ENCODE peak calls at places on chromosomes 6 and 20, in seven cellular contexts. D is IMR-90, V is mesendoderm, W is neuronal stem cell, M is mesenchymal stem cell, F is H9, Q is H1. Z is an unnamed sample.

GRCh38 chr20:47466704-47467459 is 34.8 kb upstream of the NCOA3 start:
- DNase-seq in D (no peak), V (no peak), W (no peak), M (no peak), F (no peak), Q (no peak), Z (peak)

GRCh38 chr20:4869290-4870193 is 131.8 kb downstream of the SLC23A2 start:
- DNase-seq in D (peak), V (no peak), W (no peak), M (peak), F (no peak), Q (no peak), Z (peak)

GRCh38 chr6:70599187-70599586 is 32.5 kb downstream of the SDHAF4 start:
- DNase-seq in D (no peak), V (no peak), W (no peak), M (no peak), F (no peak), Q (no peak), Z (no peak)

GRCh38 chr20:53574819-53575218 is 18.8 kb downstream of the ZNF217 start:
- DNase-seq in D (no peak), V (no peak), W (no peak), M (no peak), F (no peak), Q (no peak), Z (no peak)

GRCh38 chr6:24274441-24275083 is 83.3 kb downstream of the DCDC2 start:
- DNase-seq in D (peak), V (peak), W (no peak), M (peak), F (no peak), Q (no peak), Z (peak)

GRCh38 chr6:32117461-32117860 is 8.3 kb upstream of the TNXB start:
- DNase-seq in D (no peak), V (peak), W (no peak), M (no peak), F (no peak), Q (no peak), Z (no peak)

GRCh38 chr20:25226433-25227316 is 21.2 kb upstream of the PYGB start:
- DNase-seq in D (no peak), V (no peak), W (no peak), M (no peak), F (no peak), Q (no peak), Z (no peak)

GRCh38 chr6:137013738-137014602 is 30.8 kb downstream of the IL20RA start:
- DNase-seq in D (peak), V (peak), W (no peak), M (peak), F (no peak), Q (no peak), Z (peak)

GRCh38 chr20:15862178-15862577 is 711.1 kb downstream of the KIF16B start:
- DNase-seq in D (no peak), V (no peak), W (no peak), M (no peak), F (no peak), Q (no peak), Z (no peak)

GRCh38 chr20:45971425-45971674 is 653 bp downstream of the ZNF335 start:
- DNase-seq in D (no peak), V (no peak), W (no peak), M (no peak), F (no peak), Q (no peak), Z (no peak)

GRCh38 chr20:47258745-47259695 is 97.5 kb downstream of the ZMYND8 start:
- DNase-seq in D (peak), V (no peak), W (no peak), M (no peak), F (no peak), Q (no peak), Z (no peak)

DNA sequence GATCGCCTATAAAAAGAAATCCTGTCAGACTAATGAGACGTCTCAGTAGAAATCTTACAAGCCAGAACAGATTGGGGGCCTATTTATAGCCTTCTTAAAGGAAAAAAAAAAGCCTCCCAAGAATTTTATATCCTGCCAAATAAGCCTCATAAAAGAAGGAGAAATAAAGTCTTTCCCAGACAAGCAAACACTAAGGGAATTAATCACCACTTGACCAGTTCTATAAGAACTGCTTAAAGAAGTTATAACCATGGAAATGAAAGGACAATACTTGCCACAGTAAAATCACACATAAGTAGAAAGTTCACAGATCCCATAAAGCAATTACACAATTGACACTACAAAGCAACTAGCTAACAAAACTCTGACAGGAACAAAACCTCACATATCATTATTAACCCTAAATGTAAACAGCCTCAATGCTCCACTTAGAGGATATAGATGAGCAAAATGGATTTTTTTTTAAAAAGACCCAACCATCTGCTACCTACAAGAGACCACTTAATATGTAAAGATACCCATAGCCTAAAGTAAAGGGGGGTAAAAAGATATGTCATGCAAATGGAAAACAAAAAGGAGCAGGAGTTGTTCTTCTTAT is 13.4 kb downstream of the SLC22A16 start:
- DNase-seq in D (no peak), V (no peak), W (peak), M (no peak), F (no peak), Q (no peak), Z (no peak)
- H2BK5ac ChIP-seq in D (no peak), V (no peak), W (no peak), M (no peak), F (no peak), Q (no peak), Z (no peak)

DNA sequence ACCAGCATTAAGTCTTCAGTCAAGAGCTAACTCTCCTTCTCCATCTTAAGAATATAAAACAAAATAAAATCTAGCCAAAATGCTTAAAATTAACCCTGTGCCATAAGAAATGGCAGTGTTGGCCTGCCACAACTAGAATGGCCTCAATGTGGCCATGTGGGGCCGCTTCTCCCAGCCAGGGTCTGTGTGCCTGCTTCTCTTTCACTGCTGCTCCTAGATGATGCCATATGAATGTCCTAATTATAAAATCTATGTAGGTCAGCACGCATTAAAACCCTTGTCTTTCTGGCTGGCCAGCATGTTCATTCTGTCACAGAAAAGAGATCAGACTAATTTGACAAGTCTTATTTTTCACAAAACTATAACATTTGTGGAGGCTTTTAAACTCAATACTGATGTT is 102.6 kb downstream of the C6orf118 start:
- DNase-seq in D (no peak), V (no peak), W (no peak), M (no peak), F (no peak), Q (no peak), Z (no peak)
- H2BK5ac ChIP-seq in D (no peak), V (no peak), W (no peak), M (no peak), F (no peak), Q (no peak), Z (no peak)

DNA sequence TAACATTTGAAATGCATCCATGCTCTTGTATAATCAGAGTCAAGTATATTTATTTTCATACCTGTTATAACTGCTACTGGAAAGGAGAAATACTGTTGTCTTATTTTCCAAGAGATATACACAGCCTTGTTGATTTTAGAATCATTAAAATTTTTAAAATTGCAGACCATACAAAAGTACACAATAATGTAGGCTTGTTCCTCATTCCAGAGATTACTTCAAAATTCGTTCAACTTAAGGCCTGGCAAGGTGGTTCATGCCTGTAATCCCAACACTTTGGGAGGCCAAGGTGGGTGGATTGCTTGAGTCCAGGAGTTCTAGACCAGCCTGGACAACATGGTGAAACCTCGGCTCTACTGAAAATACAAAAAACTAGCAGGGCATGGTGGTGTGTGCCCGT is 6.1 kb downstream of the RNF114 start:
- DNase-seq in D (no peak), V (no peak), W (no peak), M (no peak), F (no peak), Q (no peak), Z (peak)
- H2BK5ac ChIP-seq in D (peak), V (no peak), W (no peak), M (no peak), F (no peak), Q (no peak), Z (no peak)

GRCh38 chr6:7264686-7265384 is 48.2 kb downstream of the SSR1 start:
- DNase-seq in D (no peak), V (no peak), W (no peak), M (no peak), F (no peak), Q (no peak), Z (no peak)

GRCh38 chr6:7268362-7269310 is 44.4 kb downstream of the SSR1 start:
- DNase-seq in D (no peak), V (no peak), W (no peak), M (no peak), F (no peak), Q (peak), Z (no peak)

GRCh38 chr6:7269816-7270215 is 43.2 kb downstream of the SSR1 start:
- DNase-seq in D (no peak), V (no peak), W (no peak), M (no peak), F (no peak), Q (peak), Z (no peak)

GRCh38 chr6:7267521-7268091 is 45.4 kb downstream of the SSR1 start:
- DNase-seq in D (peak), V (no peak), W (no peak), M (peak), F (no peak), Q (no peak), Z (no peak)

GRCh38 chr6:7267071-7267470 is 45.9 kb downstream of the SSR1 start:
- DNase-seq in D (no peak), V (no peak), W (no peak), M (no peak), F (no peak), Q (peak), Z (no peak)
- H2BK5ac ChIP-seq in D (no peak), V (no peak), W (no peak), M (no peak), F (no peak), Q (no peak), Z (no peak)

GRCh38 chr6:168167431-168168315 is 88.7 kb upstream of the FRMD1 start:
- DNase-seq in D (no peak), V (no peak), W (no peak), M (no peak), F (peak), Q (peak), Z (no peak)

GRCh38 chr6:168165373-168165772 is 86.4 kb upstream of the FRMD1 start:
- DNase-seq in D (no peak), V (no peak), W (no peak), M (no peak), F (no peak), Q (no peak), Z (no peak)

GRCh38 chr6:168165891-168166290 is 86.9 kb upstream of the FRMD1 start:
- DNase-seq in D (no peak), V (no peak), W (no peak), M (no peak), F (no peak), Q (no peak), Z (no peak)

GRCh38 chr6:168164462-168165061 is 85.5 kb upstream of the FRMD1 start:
- DNase-seq in D (no peak), V (no peak), W (no peak), M (no peak), F (no peak), Q (peak), Z (no peak)

DNA sequence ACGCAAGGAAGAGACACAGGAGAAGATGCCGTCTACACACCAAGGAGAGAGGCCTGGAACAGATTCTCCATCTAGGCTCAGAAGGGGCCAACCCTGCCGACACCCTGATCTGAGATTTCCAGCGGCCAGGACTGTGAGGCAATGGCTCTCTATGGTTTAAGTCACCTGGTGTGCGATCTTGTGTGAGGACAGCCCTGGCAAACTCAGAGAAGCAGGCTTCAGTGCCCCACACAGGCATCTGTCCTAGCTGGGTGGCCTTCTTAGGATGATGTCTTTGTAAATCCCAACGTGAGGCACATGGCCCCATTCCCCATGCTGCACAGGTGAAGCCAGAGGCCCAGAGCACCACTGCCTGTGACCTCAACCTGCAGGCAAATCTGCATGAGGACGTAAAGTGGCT is 87.6 kb upstream of the FRMD1 start:
- DNase-seq in D (no peak), V (no peak), W (no peak), M (no peak), F (peak), Q (peak), Z (no peak)
- H2BK5ac ChIP-seq in D (no peak), V (no peak), W (no peak), M (no peak), F (no peak), Q (no peak), Z (no peak)

DNA sequence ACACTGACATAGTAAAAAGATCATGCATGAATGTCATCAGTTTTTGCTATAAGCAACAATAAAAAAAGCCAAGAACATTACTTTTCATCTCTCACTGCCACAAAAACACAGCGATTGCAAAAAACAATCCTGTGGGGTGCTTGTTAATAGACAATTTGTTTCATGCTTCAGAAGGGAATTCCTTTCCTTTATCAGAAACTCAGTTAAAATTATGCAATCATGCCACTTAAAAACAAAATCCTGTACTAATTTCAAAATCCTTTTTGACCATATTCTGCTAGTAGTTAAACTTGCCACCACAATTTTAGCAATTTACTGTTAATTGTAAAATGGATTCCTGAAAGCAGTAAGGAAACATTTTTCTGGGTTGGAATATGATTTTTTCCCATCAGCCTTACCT is 696.4 kb upstream of the MARCKS start:
- DNase-seq in D (no peak), V (no peak), W (no peak), M (no peak), F (no peak), Q (no peak), Z (no peak)
- H2BK5ac ChIP-seq in D (no peak), V (no peak), W (no peak), M (no peak), F (no peak), Q (no peak), Z (no peak)

GRCh38 chr20:63627700-63628245 is 872 bp upstream of the GMEB2 start:
- DNase-seq in D (no peak), V (no peak), W (no peak), M (no peak), F (no peak), Q (no peak), Z (no peak)

GRCh38 chr20:63625771-63626423 is 1.0 kb downstream of the GMEB2 start:
- DNase-seq in D (peak), V (peak), W (no peak), M (peak), F (no peak), Q (no peak), Z (peak)

GRCh38 chr20:63628246-63628975 is 1.5 kb upstream of the GMEB2 start:
- DNase-seq in D (peak), V (no peak), W (no peak), M (no peak), F (no peak), Q (no peak), Z (peak)

GRCh38 chr20:63626424-63627128 is at the start of gene GMEB2:
- DNase-seq in D (no peak), V (no peak), W (no peak), M (no peak), F (peak), Q (peak), Z (peak)

DNA sequence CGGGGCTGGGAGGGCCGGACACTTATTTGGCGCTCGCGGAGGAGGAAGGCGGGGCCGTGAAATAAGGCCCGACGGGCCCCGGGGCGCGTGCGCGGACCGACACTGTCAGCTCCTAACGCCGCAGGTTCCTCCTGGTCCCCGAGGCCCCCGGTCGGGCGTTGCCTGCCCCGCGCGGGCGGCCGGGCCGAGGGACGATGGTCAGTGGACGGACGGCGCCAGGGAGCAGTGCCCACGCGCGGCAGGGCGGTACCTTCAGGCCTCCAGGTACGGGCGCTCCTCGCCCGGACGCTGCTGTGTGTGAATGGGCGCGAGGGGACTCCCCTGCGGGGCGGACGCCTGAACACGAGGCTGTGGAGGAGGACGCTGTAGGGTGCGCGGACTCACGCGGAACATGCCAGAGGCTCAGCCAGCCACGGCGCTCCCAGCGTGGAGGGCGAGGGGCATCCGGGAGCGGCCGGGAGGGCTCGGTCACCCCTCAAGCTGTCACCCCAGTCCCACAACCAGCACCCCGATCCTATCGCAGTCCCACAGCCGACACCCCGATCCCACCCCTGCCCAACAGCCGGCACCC is 313 bp upstream of the GMEB2 start:
- DNase-seq in D (peak), V (peak), W (peak), M (peak), F (peak), Q (peak), Z (peak)
- H2BK5ac ChIP-seq in D (peak), V (no peak), W (peak), M (no peak), F (peak), Q (peak), Z (peak)

GRCh38 chr6:88914180-88914579 is 49.2 kb downstream of the RNGTT start:
- DNase-seq in D (no peak), V (no peak), W (no peak), M (no peak), F (no peak), Q (no peak), Z (no peak)
- H2BK5ac ChIP-seq in D (no peak), V (no peak), W (no peak), M (no peak), F (no peak), Q (no peak), Z (no peak)

DNA sequence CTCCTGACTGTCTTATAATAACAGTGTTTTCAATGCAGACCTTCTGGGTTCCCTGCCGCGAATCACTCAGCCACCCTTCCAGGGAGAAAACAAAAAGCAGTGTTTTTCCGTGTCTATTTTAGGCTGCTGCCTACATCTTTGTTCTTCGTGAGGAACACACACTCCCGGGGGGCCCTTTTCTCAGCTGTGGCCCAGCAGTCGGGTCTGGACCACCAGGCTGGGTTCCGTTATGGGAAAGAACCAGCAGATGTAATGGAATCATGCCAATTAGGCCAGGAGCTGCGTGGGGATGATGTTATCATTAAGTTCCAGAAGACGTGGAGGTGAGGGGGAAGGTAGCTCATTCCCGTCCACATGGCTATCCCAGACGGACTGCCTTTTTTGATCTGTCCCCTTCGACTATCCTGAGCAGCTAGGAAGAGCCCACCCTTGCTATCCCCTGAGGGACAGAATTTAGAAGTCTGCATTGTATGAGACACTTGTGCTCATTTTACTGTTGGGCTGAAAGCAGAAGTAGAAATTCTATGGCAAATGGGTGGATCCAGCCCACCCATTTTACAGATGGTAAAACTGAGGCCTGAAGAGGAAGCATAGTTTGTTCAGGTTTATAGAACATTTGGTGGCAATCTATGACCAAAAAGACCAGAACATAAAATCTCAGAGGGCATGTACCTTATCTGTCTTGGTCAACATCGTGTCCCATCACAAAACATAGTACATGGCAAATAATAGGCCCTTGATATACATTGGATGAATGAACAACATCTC is 54.5 kb downstream of the KCNB1 start:
- DNase-seq in D (no peak), V (no peak), W (no peak), M (no peak), F (no peak), Q (no peak), Z (no peak)
- H2BK5ac ChIP-seq in D (no peak), V (no peak), W (no peak), M (no peak), F (no peak), Q (no peak), Z (no peak)